ENCODE peak calls at places on chromosomes 3 and 15, in nine cellular contexts. Q, D, W, B, I, G, F, C and S are unnamed samples.

GRCh38 chr15:25734680-25735355 is 128.3 kb downstream of the ATP10A start:
- DNase-seq in Q (no peak), D (peak; percentile 9), W (no peak), B (no peak), I (no peak), G (no peak), F (no peak), C (no peak), S (no peak)

GRCh38 chr15:32739522-32739921 is 21.7 kb downstream of the GREM1 start:
- DNase-seq in Q (no peak), D (no peak), W (no peak), B (no peak), I (no peak), G (no peak), F (no peak), C (no peak), S (no peak)

GRCh38 chr3:154240235-154240634 is 84.1 kb downstream of the DHX36 start:
- DNase-seq in Q (no peak), D (no peak), W (no peak), B (no peak), I (no peak), G (no peak), F (no peak), C (no peak), S (no peak)

GRCh38 chr3:186273586-186273985 is 88.4 kb downstream of the DGKG start:
- DNase-seq in Q (no peak), D (no peak), W (no peak), B (no peak), I (no peak), G (no peak), F (no peak), C (no peak), S (no peak)

GRCh38 chr15:31396881-31397560 is 70.4 kb downstream of the KLF13 start:
- DNase-seq in Q (no peak), D (peak; percentile 47), W (peak; percentile 51), B (peak; percentile 97), I (no peak), G (peak; percentile 43), F (peak; percentile 81), C (peak; percentile 42), S (peak; percentile 79)

GRCh38 chr3:102206506-102207145 is 228.2 kb upstream of the ZPLD1 start:
- DNase-seq in Q (no peak), D (peak; percentile 76), W (peak; percentile 66), B (peak; percentile 24), I (peak; percentile 30), G (no peak), F (peak; percentile 83), C (no peak), S (peak; percentile 88)

GRCh38 chr15:31145271-31145911 is 43.9 kb upstream of the TRPM1 start:
- DNase-seq in Q (no peak), D (no peak), W (peak; percentile 15), B (no peak), I (no peak), G (no peak), F (no peak), C (no peak), S (peak; percentile 7)

GRCh38 chr15:72722071-72722696 is 36.2 kb downstream of the BBS4 start:
- DNase-seq in Q (peak; percentile 82), D (peak; percentile 73), W (peak; percentile 45), B (peak; percentile 94), I (peak; percentile 47), G (peak; percentile 49), F (peak; percentile 25), C (peak; percentile 41), S (peak; percentile 63)

GRCh38 chr15:26391556-26392229 is 381.2 kb downstream of the GABRB3 start:
- DNase-seq in Q (no peak), D (no peak), W (no peak), B (no peak), I (no peak), G (no peak), F (no peak), C (no peak), S (no peak)

GRCh38 chr3:48280883-48281282 is 40.0 kb downstream of the ZNF589 start:
- DNase-seq in Q (no peak), D (no peak), W (no peak), B (no peak), I (no peak), G (no peak), F (no peak), C (no peak), S (no peak)

GRCh38 chr3:23805881-23806321 is at the start of gene UBE2E1:
- DNase-seq in Q (peak; percentile 90), D (peak; percentile 60), W (peak; percentile 55), B (peak; percentile 63), I (peak; percentile 30), G (peak; percentile 87), F (peak; percentile 66), C (peak; percentile 89), S (peak; percentile 65)

GRCh38 chr3:58585005-58585786 is 8.0 kb upstream of the FAM107A start:
- DNase-seq in Q (peak; percentile 61), D (peak; percentile 52), W (peak; percentile 33), B (peak; percentile 94), I (no peak), G (peak; percentile 73), F (peak; percentile 80), C (peak; percentile 86), S (peak; percentile 74)

DNA sequence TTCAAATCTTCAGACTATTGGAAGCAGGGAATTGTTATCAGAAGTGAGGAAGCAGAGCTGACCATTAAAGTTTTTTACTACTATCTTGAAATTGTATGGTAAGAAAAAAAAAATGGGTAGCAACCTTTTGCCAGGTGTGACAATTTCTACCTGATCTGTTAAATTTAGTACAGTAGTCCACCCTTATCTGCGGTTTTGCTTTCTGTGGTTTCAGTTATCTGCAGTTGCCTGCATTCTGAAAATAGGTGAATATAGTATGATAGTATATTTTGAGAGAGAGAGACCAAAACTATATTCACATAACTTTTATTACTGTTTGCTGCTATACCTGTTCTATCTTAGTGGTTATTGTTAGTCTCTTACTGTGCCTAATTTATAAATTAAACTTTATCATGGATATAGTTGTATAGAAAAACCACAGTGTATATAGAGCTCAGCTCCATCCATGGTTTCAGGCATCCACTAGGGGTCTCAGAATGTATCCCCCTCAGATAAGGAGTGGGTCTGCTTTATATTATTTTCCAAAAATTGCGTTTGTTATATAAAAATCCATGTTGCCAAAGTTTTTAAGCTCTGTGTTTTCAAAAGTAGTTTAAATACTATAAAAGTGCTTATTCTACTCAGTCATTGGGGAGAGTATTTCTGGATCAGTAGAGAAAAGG is 69.9 kb downstream of the PTPRG start:
- DNase-seq in Q (peak; percentile 3), D (no peak), W (no peak), B (no peak), I (no peak), G (no peak), F (no peak), C (no peak), S (no peak)
- TF ChIP-seq CTCF in Q (no peak), D (no peak), W (no peak), B (peak; percentile 18), I (no peak), G (no peak), F (no peak), C (no peak), S (no peak)

GRCh38 chr3:5800965-5801364 is 613.5 kb downstream of the EDEM1 start:
- DNase-seq in Q (no peak), D (no peak), W (no peak), B (no peak), I (no peak), G (no peak), F (no peak), C (no peak), S (no peak)

GRCh38 chr3:5811051-5811450 is 623.5 kb downstream of the EDEM1 start:
- DNase-seq in Q (no peak), D (no peak), W (no peak), B (no peak), I (no peak), G (no peak), F (no peak), C (no peak), S (no peak)

GRCh38 chr3:5809811-5810210 is 622.3 kb downstream of the EDEM1 start:
- DNase-seq in Q (no peak), D (no peak), W (no peak), B (no peak), I (no peak), G (no peak), F (no peak), C (no peak), S (no peak)

DNA sequence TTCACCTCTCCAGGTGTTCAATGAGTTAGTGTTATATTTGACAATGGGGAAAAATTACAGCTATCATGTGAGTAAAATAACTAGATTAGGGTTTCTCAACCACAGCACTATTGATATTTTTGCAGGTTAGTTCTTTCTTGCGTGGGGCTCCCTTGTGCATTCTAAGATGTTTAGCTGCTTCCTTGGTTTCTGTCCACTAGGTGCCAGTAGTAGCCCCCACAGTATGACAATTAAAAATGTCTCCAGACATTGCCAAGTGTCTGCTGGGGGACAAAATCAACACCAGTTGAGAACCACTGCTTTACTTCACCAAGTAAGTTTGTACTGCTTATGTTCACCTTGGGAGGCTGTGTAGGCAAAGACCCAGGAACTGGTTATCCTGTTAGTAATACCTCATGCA is 618.7 kb downstream of the EDEM1 start:
- DNase-seq in Q (peak; percentile 60), D (no peak), W (no peak), B (no peak), I (no peak), G (no peak), F (no peak), C (no peak), S (no peak)
- TF ChIP-seq CTCF in Q (peak; percentile 49), D (peak; percentile 45), W (peak; percentile 12), B (no peak), I (no peak), G (peak; percentile 26), F (no peak), C (peak; percentile 36), S (no peak)

GRCh38 chr15:69138963-69139362 is 21.5 kb upstream of the GLCE start:
- DNase-seq in Q (no peak), D (no peak), W (no peak), B (peak; percentile 4), I (no peak), G (no peak), F (no peak), C (no peak), S (no peak)
- TF ChIP-seq CTCF in Q (no peak), D (no peak), W (no peak), B (peak; percentile 50), I (no peak), G (no peak), F (no peak), C (no peak), S (no peak)

DNA sequence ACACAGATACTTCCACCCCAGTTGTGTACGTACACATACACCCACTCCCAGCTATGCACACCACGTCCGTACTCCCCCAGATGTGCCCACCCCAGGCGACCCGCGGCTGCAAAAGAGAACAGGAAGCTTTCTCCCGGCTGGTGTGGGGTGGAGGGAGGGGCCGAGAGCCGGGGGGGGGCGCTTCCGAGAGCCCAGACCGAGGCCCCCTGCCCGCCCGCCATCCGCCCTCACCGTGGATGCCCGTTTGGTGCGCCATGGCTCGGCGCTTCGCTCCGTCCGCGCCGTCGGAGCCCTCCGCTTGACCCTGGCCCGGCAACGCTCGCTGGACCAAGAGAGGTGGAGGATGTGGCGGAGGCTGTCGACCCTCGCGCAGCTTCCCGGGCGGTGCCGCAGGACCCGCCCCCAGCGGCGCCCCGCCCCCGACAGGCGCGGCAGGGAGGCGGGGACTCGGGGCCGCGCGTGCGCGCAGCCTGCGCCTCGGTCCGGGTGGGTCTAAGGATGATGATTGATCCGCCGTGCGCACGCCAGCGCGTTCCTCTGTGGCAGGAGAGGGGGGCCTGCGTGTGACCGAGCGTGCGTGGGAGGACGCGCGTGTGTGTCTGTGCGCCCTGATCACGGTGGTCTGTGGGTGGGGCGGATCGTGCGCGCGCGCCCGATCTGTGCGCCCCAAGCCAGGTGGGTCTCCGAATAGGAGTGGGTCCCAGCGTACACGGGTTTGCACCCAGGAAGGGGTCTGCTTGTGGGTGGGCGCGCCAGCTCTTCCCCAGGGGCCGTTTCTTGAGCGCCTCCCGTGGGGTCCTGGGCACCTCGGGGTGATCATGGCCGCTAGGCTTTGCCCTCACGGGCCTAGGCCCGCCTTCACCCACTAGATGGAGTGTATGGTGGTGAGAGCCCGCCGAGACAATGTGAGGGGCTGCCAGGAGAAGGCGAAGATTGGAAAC is at the start of gene TWF2:
- DNase-seq in Q (peak; percentile 89), D (peak; percentile 54), W (peak; percentile 50), B (peak; percentile 89), I (peak; percentile 45), G (peak; percentile 97), F (peak; percentile 84), C (peak; percentile 99), S (peak; percentile 95)
- TF ChIP-seq CTCF in Q (peak; percentile 45), D (peak; percentile 55), W (no peak), B (peak; percentile 39), I (peak; percentile 40), G (peak; percentile 44), F (peak; percentile 48), C (peak; percentile 47), S (peak; percentile 26)